ENCODE peak calls at places on chromosomes 4 and X, in five cellular contexts. D is heart right ventricle, W is body of pancreas, H is BJ, Q is A549. Y is an unnamed sample.

GRCh38 chr4:3179126-3179706 is 69.7 kb upstream of the MSANTD1 start:
- DNase-seq in D (no peak), W (peak), H (no peak), Q (no peak), Y (no peak)

GRCh38 chrX:49041683-49042529 is 1.3 kb downstream of the TFE3 start:
- DNase-seq in D (no peak), W (no peak), H (no peak), Q (peak), Y (no peak)

GRCh38 chr4:55303818-55304217 is 42.2 kb upstream of the SRD5A3 start:
- DNase-seq in D (no peak), W (no peak), H (peak), Q (no peak), Y (no peak)

GRCh38 chr4:45471335-45471734 is 652.5 kb downstream of the GABRG1 start:
- DNase-seq in D (no peak), W (no peak), H (no peak), Q (no peak), Y (no peak)

GRCh38 chrX:44698328-44698727 is 145.5 kb upstream of the DUSP21 start:
- DNase-seq in D (no peak), W (peak), H (no peak), Q (no peak), Y (no peak)

GRCh38 chr4:88960576-88960975 is 96.4 kb downstream of the FAM13A start:
- DNase-seq in D (no peak), W (no peak), H (no peak), Q (no peak), Y (no peak)

GRCh38 chr4:160423879-160424451 is 1321.1 kb downstream of the RAPGEF2 start:
- DNase-seq in D (no peak), W (no peak), H (no peak), Q (no peak), Y (no peak)

GRCh38 chr4:47612116-47613023 is 127.3 kb downstream of the ATP10D start:
- DNase-seq in D (no peak), W (no peak), H (no peak), Q (no peak), Y (no peak)

GRCh38 chrX:40064055-40064597 is 33.6 kb downstream of the BCOR start:
- DNase-seq in D (no peak), W (no peak), H (no peak), Q (no peak), Y (no peak)

GRCh38 chrX:129755779-129756650 is 17.2 kb downstream of the XPNPEP2 start:
- DNase-seq in D (no peak), W (no peak), H (no peak), Q (no peak), Y (no peak)

GRCh38 chr4:101039367-101039766 is 308.0 kb downstream of the PPP3CA start:
- DNase-seq in D (no peak), W (no peak), H (no peak), Q (no peak), Y (no peak)

GRCh38 chrX:54484666-54485065 is 11.4 kb downstream of the FGD1 start:
- DNase-seq in D (peak), W (no peak), H (no peak), Q (no peak), Y (no peak)

GRCh38 chr4:84341559-84341958 is 157.5 kb downstream of the NKX6-1 start:
- DNase-seq in D (no peak), W (no peak), H (no peak), Q (no peak), Y (no peak)

GRCh38 chrX:10677490-10677889 is 57.1 kb upstream of the MID1 start:
- DNase-seq in D (no peak), W (no peak), H (no peak), Q (no peak), Y (no peak)
- TF ChIP-seq CTCF in D (no peak), W (no peak), H (no peak), Q (no peak), Y (no peak)

GRCh38 chr4:151226004-151226932 is 50.7 kb upstream of the PRSS48 start:
- DNase-seq in D (no peak), W (no peak), H (peak), Q (peak), Y (peak)
- H3K4me3 ChIP-seq in D (peak), W (no peak), H (peak), Q (no peak), Y (peak)

GRCh38 chr4:184400891-184401290 is 73.5 kb downstream of the IRF2 start:
- DNase-seq in D (no peak), W (no peak), H (no peak), Q (no peak), Y (no peak)

GRCh38 chr4:184398741-184399504 is 75.4 kb downstream of the IRF2 start:
- DNase-seq in D (no peak), W (no peak), H (no peak), Q (no peak), Y (no peak)

GRCh38 chr4:184399505-184399893 is 74.9 kb downstream of the IRF2 start:
- DNase-seq in D (no peak), W (no peak), H (no peak), Q (no peak), Y (no peak)

GRCh38 chr4:184401397-184402171 is 72.8 kb downstream of the IRF2 start:
- DNase-seq in D (no peak), W (no peak), H (no peak), Q (no peak), Y (no peak)

GRCh38 chr4:184400375-184400870 is 73.9 kb downstream of the IRF2 start:
- DNase-seq in D (no peak), W (no peak), H (peak), Q (no peak), Y (peak)
- TF ChIP-seq CTCF in D (no peak), W (peak), H (peak), Q (no peak), Y (peak)

GRCh38 chr4:190015538-190016368 is 11.3 kb downstream of the FRG2 start:
- DNase-seq in D (no peak), W (no peak), H (no peak), Q (no peak), Y (no peak)

GRCh38 chr4:190019023-190019858 is 7.8 kb downstream of the FRG2 start:
- DNase-seq in D (no peak), W (no peak), H (no peak), Q (no peak), Y (no peak)

GRCh38 chr4:190016369-190017289 is 10.4 kb downstream of the FRG2 start:
- DNase-seq in D (no peak), W (no peak), H (no peak), Q (no peak), Y (no peak)

GRCh38 chr4:190018201-190018920 is 8.7 kb downstream of the FRG2 start:
- DNase-seq in D (no peak), W (no peak), H (no peak), Q (no peak), Y (no peak)

DNA sequence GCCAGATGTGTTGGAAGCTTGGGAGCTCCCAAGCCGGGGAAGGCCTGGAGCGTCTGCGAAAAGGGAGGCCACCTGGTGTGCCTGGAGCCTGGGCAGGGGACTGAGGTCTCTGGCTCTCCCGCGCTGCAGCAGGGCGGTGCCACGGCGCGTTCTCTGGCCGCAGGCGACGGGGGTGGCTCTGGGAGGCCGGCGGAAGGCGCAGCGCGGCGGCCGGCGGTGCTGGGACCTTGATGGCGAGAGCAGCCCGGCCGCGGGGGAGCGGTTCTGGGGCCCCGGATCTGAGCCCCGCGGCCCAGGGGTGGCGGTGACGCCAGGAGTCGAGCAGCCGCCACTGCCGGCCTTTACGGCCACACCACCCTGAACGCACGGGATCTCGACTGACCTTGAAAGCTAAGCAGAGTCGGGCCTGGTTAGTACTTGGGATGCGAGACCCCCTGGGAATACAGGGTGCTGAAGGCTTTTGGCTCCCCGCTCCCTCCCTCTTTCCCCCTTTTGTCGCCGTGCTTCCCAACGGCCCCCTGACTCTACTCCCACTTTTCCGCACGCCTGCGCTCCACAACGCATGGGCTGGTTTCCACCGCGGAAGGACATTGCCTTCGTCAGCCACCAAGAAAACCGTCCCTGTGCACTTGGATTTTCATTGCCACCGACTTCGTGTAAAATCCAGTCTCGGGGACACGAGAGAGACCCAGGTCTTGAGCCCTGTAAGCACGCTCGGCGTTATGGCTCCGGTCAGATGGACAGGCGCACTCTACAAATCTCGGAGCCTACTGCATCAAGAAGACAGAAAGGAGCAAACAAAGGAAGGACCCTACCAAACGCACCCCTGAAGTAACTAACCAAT is 9.5 kb downstream of the FRG2 start:
- DNase-seq in D (no peak), W (no peak), H (no peak), Q (no peak), Y (no peak)
- H3K4me3 ChIP-seq in D (peak), W (no peak), H (no peak), Q (no peak), Y (no peak)

GRCh38 chr4:87033902-87034301 is 99.1 kb downstream of the AFF1 start:
- DNase-seq in D (no peak), W (no peak), H (no peak), Q (no peak), Y (no peak)
- TF ChIP-seq CTCF in D (no peak), W (no peak), H (no peak), Q (no peak), Y (no peak)

GRCh38 chr4:39047691-39048090 is 14.3 kb upstream of the KLHL5 start:
- DNase-seq in D (no peak), W (no peak), H (no peak), Q (no peak), Y (no peak)
- H3K4me3 ChIP-seq in D (no peak), W (no peak), H (no peak), Q (no peak), Y (no peak)

DNA sequence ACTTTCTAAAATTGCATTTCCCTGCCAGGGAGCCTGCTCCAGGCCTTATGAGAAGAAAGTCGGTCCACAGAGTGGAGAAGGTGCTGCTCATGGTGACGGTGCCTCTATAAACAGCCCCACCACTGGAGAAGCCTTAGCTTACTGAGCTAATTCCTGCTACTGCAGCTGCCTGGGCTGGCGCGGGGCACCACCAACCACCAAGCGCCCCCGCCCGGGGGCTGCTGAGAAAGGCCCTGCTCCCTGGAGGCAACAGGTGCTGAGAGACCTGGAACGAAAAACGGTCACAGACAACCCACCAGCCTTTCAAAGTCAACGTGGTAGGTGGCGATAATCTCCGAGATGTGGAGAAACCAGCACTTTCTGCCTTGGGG is 2.9 kb downstream of the HCFC1 start:
- DNase-seq in D (no peak), W (no peak), H (no peak), Q (no peak), Y (no peak)
- TF ChIP-seq CTCF in D (no peak), W (no peak), H (peak), Q (no peak), Y (no peak)

GRCh38 chr4:139018501-139018900 is 2.9 kb downstream of the NOCT start:
- DNase-seq in D (no peak), W (no peak), H (no peak), Q (no peak), Y (no peak)
- H3K4me3 ChIP-seq in D (no peak), W (no peak), H (no peak), Q (no peak), Y (peak)